ENCODE peak calls at places on chromosomes 13 and 19, in six cellular contexts. V is activated gamma-delta T cell treated with anti-CD3 and anti-CD28 coated beads, Interleukin-2, amount 50 U/mL, for 16 hours; Q is hepatic stellate cell; X is stimulated activated CD8-positive, alpha-beta memory T cell treated with anti-CD3 and anti-CD28 coated beads, Interleukin-15, amount 100 ng/mL, for 4 hours; F is nucleus accumbens; G is pulmonary artery endothelial cell. N is an unnamed sample.

GRCh38 chr13:38804536-38804935 is 117.7 kb downstream of the FREM2 start:
- DNase-seq in X (no peak), G (no peak), F (no peak), V (no peak), Q (no peak), N (peak)

GRCh38 chr19:35206379-35206778 is 22.2 kb downstream of the FAM187B start:
- DNase-seq in V (no peak), G (no peak), F (no peak), Q (no peak), X (peak), N (no peak)

GRCh38 chr13:25171517-25172302 is at the start of gene AMER2:
- DNase-seq in V (no peak), F (peak), Q (no peak), G (no peak), X (no peak), N (no peak)

GRCh38 chr13:29301027-29301426 is 294.5 kb downstream of the SLC7A1 start:
- DNase-seq in G (no peak), X (no peak), F (no peak), V (no peak), Q (no peak), N (no peak)

GRCh38 chr19:19354932-19355331 is 34.3 kb downstream of the MAU2 start:
- DNase-seq in Q (no peak), G (no peak), F (no peak), V (no peak), X (no peak), N (no peak)

GRCh38 chr19:35856546-35857149 is at the start of gene KIRREL2:
- DNase-seq in V (no peak), G (no peak), X (no peak), Q (no peak), F (no peak), N (no peak)

GRCh38 chr19:19626516-19627441 is 1.2 kb downstream of the LPAR2 start:
- DNase-seq in X (no peak), F (no peak), Q (no peak), G (no peak), V (no peak), N (no peak)

GRCh38 chr13:110388141-110388943 is 81.3 kb downstream of the COL4A2 start:
- DNase-seq in F (no peak), G (no peak), Q (peak), X (no peak), V (no peak), N (no peak)

GRCh38 chr13:99984463-99985242 is 3.1 kb downstream of the ZIC2 start:
- DNase-seq in V (no peak), G (no peak), X (no peak), Q (no peak), F (no peak), N (no peak)

GRCh38 chr19:37963190-37963947 is 56.4 kb downstream of the SIPA1L3 start:
- DNase-seq in G (no peak), X (no peak), V (no peak), F (no peak), Q (no peak), N (no peak)

GRCh38 chr19:53871448-53871847 is 3.8 kb downstream of the MYADM start:
- DNase-seq in X (no peak), V (no peak), F (no peak), Q (no peak), G (no peak), N (no peak)

GRCh38 chr13:51286135-51287002 is 53.1 kb upstream of the SERPINE3 start:
- DNase-seq in X (peak), Q (peak), F (peak), G (peak), V (peak), N (peak)

GRCh38 chr13:56347014-56347413 is 793.7 kb upstream of the PRR20A start:
- DNase-seq in F (no peak), Q (no peak), V (no peak), X (no peak), G (no peak), N (no peak)

GRCh38 chr13:101417043-101417406 is 717 bp upstream of the NALCN start:
- DNase-seq in Q (peak), X (no peak), F (no peak), V (no peak), G (no peak), N (peak)

GRCh38 chr19:33731886-33732285 is 64.8 kb upstream of the KCTD15 start:
- DNase-seq in X (no peak), F (no peak), Q (no peak), G (no peak), V (no peak), N (no peak)

N was measured in ACHN.